ENCODE peak calls at places on chromosomes 16 and 17, in five cellular contexts. One of them, this sample, is unnamed.

GRCh38 chr17:17056167-17056562 is 13.9 kb downstream of the MPRIP start:
- DNase-seq in CD4-positive, alpha-beta memory T cell: no peak
- DNase-seq in endodermal cell: no peak
- DNase-seq in psoas muscle: peak; percentile 48
- DNase-seq in GM23338: no peak
- DNase-seq in this sample: no peak

GRCh38 chr16:11587643-11588247 is 1.0 kb upstream of the LITAF start:
- DNase-seq in GM23338: peak; percentile 33
- DNase-seq in psoas muscle: no peak
- DNase-seq in endodermal cell: no peak
- DNase-seq in CD4-positive, alpha-beta memory T cell: no peak
- DNase-seq in this sample: no peak

GRCh38 chr17:21275047-21275578 is 9.4 kb upstream of the MAP2K3 start:
- DNase-seq in endodermal cell: no peak
- DNase-seq in CD4-positive, alpha-beta memory T cell: no peak
- DNase-seq in psoas muscle: no peak
- DNase-seq in GM23338: peak; percentile 55
- DNase-seq in this sample: no peak

GRCh38 chr17:39208893-39209292 is 8.8 kb downstream of the RPL19 start:
- DNase-seq in CD4-positive, alpha-beta memory T cell: no peak
- DNase-seq in psoas muscle: no peak
- DNase-seq in endodermal cell: peak; percentile 77
- DNase-seq in GM23338: no peak
- DNase-seq in this sample: peak; percentile 51

GRCh38 chr16:18950469-18951185 is 24.4 kb upstream of the SMG1 start:
- DNase-seq in endodermal cell: no peak
- DNase-seq in GM23338: no peak
- DNase-seq in psoas muscle: no peak
- DNase-seq in CD4-positive, alpha-beta memory T cell: no peak
- DNase-seq in this sample: no peak

GRCh38 chr17:65750678-65751077 is 189.2 kb upstream of the AXIN2 start:
- DNase-seq in CD4-positive, alpha-beta memory T cell: peak; percentile 72
- DNase-seq in psoas muscle: peak; percentile 65
- DNase-seq in GM23338: no peak
- DNase-seq in endodermal cell: no peak
- DNase-seq in this sample: peak; percentile 92

GRCh38 chr16:11194913-11195312 is 61.1 kb downstream of the SOCS1 start:
- DNase-seq in CD4-positive, alpha-beta memory T cell: no peak
- DNase-seq in psoas muscle: no peak
- DNase-seq in endodermal cell: no peak
- DNase-seq in GM23338: no peak
- DNase-seq in this sample: no peak

GRCh38 chr16:78775161-78775561 is 675.7 kb downstream of the WWOX start:
- DNase-seq in endodermal cell: no peak
- DNase-seq in CD4-positive, alpha-beta memory T cell: no peak
- DNase-seq in GM23338: no peak
- DNase-seq in psoas muscle: no peak
- DNase-seq in this sample: no peak

GRCh38 chr16:10624527-10624926 is 44.1 kb upstream of the EMP2 start:
- DNase-seq in endodermal cell: no peak
- DNase-seq in CD4-positive, alpha-beta memory T cell: no peak
- DNase-seq in GM23338: no peak
- DNase-seq in psoas muscle: no peak
- DNase-seq in this sample: no peak

GRCh38 chr16:77344306-77344705 is 90.5 kb downstream of the ADAMTS18 start:
- DNase-seq in GM23338: no peak
- DNase-seq in psoas muscle: no peak
- DNase-seq in CD4-positive, alpha-beta memory T cell: no peak
- DNase-seq in endodermal cell: no peak
- DNase-seq in this sample: no peak

GRCh38 chr17:17079761-17080160 is 37.5 kb downstream of the MPRIP start:
- DNase-seq in psoas muscle: peak; percentile 51
- DNase-seq in CD4-positive, alpha-beta memory T cell: no peak
- DNase-seq in endodermal cell: no peak
- DNase-seq in GM23338: no peak
- DNase-seq in this sample: no peak

GRCh38 chr17:7867881-7868329 is 10.1 kb downstream of the CYB5D1 start:
- DNase-seq in psoas muscle: no peak
- DNase-seq in CD4-positive, alpha-beta memory T cell: no peak
- DNase-seq in endodermal cell: peak; percentile 10
- DNase-seq in GM23338: no peak
- DNase-seq in this sample: no peak

GRCh38 chr17:58621174-58621573 is 70.7 kb downstream of the TEX14 start:
- DNase-seq in GM23338: no peak
- DNase-seq in endodermal cell: no peak
- DNase-seq in CD4-positive, alpha-beta memory T cell: no peak
- DNase-seq in psoas muscle: no peak
- DNase-seq in this sample: peak; percentile 7

GRCh38 chr17:18327093-18327492 is 12.0 kb downstream of the SMCR8 start:
- DNase-seq in psoas muscle: no peak
- DNase-seq in GM23338: no peak
- DNase-seq in CD4-positive, alpha-beta memory T cell: no peak
- DNase-seq in endodermal cell: no peak
- DNase-seq in this sample: no peak

GRCh38 chr17:47204722-47205418 is 4.3 kb upstream of the MYL4 start:
- DNase-seq in CD4-positive, alpha-beta memory T cell: peak; percentile 48
- DNase-seq in GM23338: no peak
- DNase-seq in psoas muscle: peak; percentile 29
- DNase-seq in endodermal cell: no peak
- DNase-seq in this sample: no peak

GRCh38 chr17:82638183-82638773 is 10.0 kb downstream of the WDR45B start:
- DNase-seq in CD4-positive, alpha-beta memory T cell: no peak
- DNase-seq in GM23338: no peak
- DNase-seq in endodermal cell: no peak
- DNase-seq in psoas muscle: no peak
- DNase-seq in this sample: no peak

GRCh38 chr16:29290631-29291247 is 115.8 kb downstream of the NPIPB11 start:
- DNase-seq in GM23338: peak; percentile 86
- DNase-seq in CD4-positive, alpha-beta memory T cell: peak; percentile 32
- DNase-seq in endodermal cell: peak; percentile 94
- DNase-seq in psoas muscle: peak; percentile 97
- DNase-seq in this sample: no peak
- H3K4me3 ChIP-seq in GM23338: peak overlapping the region; percentile 32
- H3K4me3 ChIP-seq in CD4-positive, alpha-beta memory T cell: no peak overlapping the region
- H3K4me3 ChIP-seq in endodermal cell: no peak overlapping the region
- H3K4me3 ChIP-seq in psoas muscle: peak overlapping the region; percentile 30
- H3K4me3 ChIP-seq in this sample: no peak overlapping the region

GRCh38 chr16:72247821-72248253 is 75.9 kb upstream of the PMFBP1 start:
- DNase-seq in CD4-positive, alpha-beta memory T cell: no peak
- DNase-seq in GM23338: no peak
- DNase-seq in psoas muscle: no peak
- DNase-seq in endodermal cell: no peak
- DNase-seq in this sample: no peak
- H3K4me3 ChIP-seq in CD4-positive, alpha-beta memory T cell: no peak overlapping the region
- H3K4me3 ChIP-seq in GM23338: no peak overlapping the region
- H3K4me3 ChIP-seq in psoas muscle: no peak overlapping the region
- H3K4me3 ChIP-seq in endodermal cell: no peak overlapping the region
- H3K4me3 ChIP-seq in this sample: no peak overlapping the region

GRCh38 chr16:88941051-88941932 is 35.7 kb downstream of the CBFA2T3 start:
- DNase-seq in CD4-positive, alpha-beta memory T cell: no peak
- DNase-seq in GM23338: peak; percentile 44
- DNase-seq in endodermal cell: peak; percentile 64
- DNase-seq in psoas muscle: peak; percentile 14
- DNase-seq in this sample: no peak

GRCh38 chr16:88938933-88939813 is 37.8 kb downstream of the CBFA2T3 start:
- DNase-seq in GM23338: no peak
- DNase-seq in psoas muscle: peak; percentile 26
- DNase-seq in endodermal cell: no peak
- DNase-seq in CD4-positive, alpha-beta memory T cell: no peak
- DNase-seq in this sample: no peak

GRCh38 chr16:88938119-88938932 is 38.7 kb downstream of the CBFA2T3 start:
- DNase-seq in endodermal cell: no peak
- DNase-seq in GM23338: no peak
- DNase-seq in psoas muscle: peak; percentile 21
- DNase-seq in CD4-positive, alpha-beta memory T cell: no peak
- DNase-seq in this sample: no peak

GRCh38 chr16:88940196-88941050 is 36.6 kb downstream of the CBFA2T3 start:
- DNase-seq in GM23338: peak; percentile 61
- DNase-seq in CD4-positive, alpha-beta memory T cell: no peak
- DNase-seq in endodermal cell: peak; percentile 74
- DNase-seq in psoas muscle: no peak
- DNase-seq in this sample: no peak

GRCh38 chr16:88939814-88940195 is 37.2 kb downstream of the CBFA2T3 start:
- DNase-seq in CD4-positive, alpha-beta memory T cell: no peak
- DNase-seq in psoas muscle: no peak
- DNase-seq in endodermal cell: no peak
- DNase-seq in GM23338: peak; percentile 34
- DNase-seq in this sample: no peak
- H3K4me3 ChIP-seq in CD4-positive, alpha-beta memory T cell: no peak overlapping the region
- H3K4me3 ChIP-seq in psoas muscle: peak overlapping the region; percentile 71
- H3K4me3 ChIP-seq in endodermal cell: no peak overlapping the region
- H3K4me3 ChIP-seq in GM23338: peak overlapping the region; percentile 58
- H3K4me3 ChIP-seq in this sample: peak overlapping the region; percentile 67

GRCh38 chr17:67606896-67607604 is 110.7 kb upstream of the NOL11 start:
- DNase-seq in CD4-positive, alpha-beta memory T cell: no peak
- DNase-seq in psoas muscle: no peak
- DNase-seq in GM23338: peak; percentile 32
- DNase-seq in endodermal cell: no peak
- DNase-seq in this sample: no peak
- H3K4me3 ChIP-seq in CD4-positive, alpha-beta memory T cell: no peak overlapping the region
- H3K4me3 ChIP-seq in psoas muscle: no peak overlapping the region
- H3K4me3 ChIP-seq in GM23338: no peak overlapping the region
- H3K4me3 ChIP-seq in endodermal cell: no peak overlapping the region
- H3K4me3 ChIP-seq in this sample: no peak overlapping the region

DNA sequence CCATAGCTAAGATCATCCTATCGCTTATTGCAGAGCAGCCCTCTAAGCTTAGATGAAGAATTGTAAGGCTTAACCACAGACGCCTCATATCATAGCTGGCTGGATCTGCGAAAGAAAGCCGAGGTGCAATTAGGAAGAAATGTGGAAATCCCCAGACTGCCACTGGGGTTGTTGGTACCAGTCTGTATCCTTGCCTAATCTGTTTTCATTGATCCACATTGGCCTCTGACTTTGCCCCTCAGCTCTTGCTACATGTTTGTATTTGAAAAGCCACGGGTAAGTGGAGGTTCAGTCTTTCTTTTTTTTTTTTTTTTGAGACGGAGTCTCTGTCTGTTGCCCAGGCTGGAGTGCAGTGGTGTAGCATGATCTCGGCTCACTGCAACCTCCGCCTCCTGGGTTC is 48.9 kb downstream of the TANGO6 start:
- DNase-seq in GM23338: no peak
- DNase-seq in endodermal cell: no peak
- DNase-seq in CD4-positive, alpha-beta memory T cell: no peak
- DNase-seq in psoas muscle: no peak
- DNase-seq in this sample: no peak
- H3K4me3 ChIP-seq in GM23338: no peak overlapping the region
- H3K4me3 ChIP-seq in endodermal cell: no peak overlapping the region
- H3K4me3 ChIP-seq in CD4-positive, alpha-beta memory T cell: no peak overlapping the region
- H3K4me3 ChIP-seq in psoas muscle: no peak overlapping the region
- H3K4me3 ChIP-seq in this sample: no peak overlapping the region

DNA sequence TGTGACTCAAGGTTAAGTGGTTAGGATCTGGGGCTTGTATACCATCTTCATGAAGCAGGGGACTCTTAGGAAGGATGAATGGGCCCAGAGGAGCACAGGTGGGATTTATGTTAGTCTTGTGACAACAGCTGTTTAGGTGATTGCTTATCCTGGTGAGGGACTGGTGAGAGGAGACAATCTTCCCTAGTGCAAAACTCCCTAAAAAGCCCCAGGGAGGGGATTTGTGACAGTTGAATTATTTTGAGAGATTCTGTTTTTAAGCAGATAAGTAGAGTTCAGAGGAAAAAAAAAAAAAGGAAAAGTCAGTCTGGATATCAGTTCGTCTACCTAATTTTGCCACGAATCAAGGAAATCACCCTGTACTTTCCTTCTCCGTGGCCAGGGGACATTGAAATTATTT is 35.1 kb upstream of the SEC14L1 start:
- DNase-seq in psoas muscle: no peak
- DNase-seq in CD4-positive, alpha-beta memory T cell: no peak
- DNase-seq in GM23338: no peak
- DNase-seq in endodermal cell: no peak
- DNase-seq in this sample: no peak
- H3K4me3 ChIP-seq in psoas muscle: no peak overlapping the region
- H3K4me3 ChIP-seq in CD4-positive, alpha-beta memory T cell: no peak overlapping the region
- H3K4me3 ChIP-seq in GM23338: no peak overlapping the region
- H3K4me3 ChIP-seq in endodermal cell: no peak overlapping the region
- H3K4me3 ChIP-seq in this sample: no peak overlapping the region

GRCh38 chr16:73064227-73064995 is 16.5 kb upstream of the ZFHX3 start:
- DNase-seq in GM23338: peak; percentile 63
- DNase-seq in psoas muscle: no peak
- DNase-seq in endodermal cell: peak; percentile 80
- DNase-seq in CD4-positive, alpha-beta memory T cell: no peak
- DNase-seq in this sample: no peak
- H3K4me3 ChIP-seq in GM23338: peak overlapping the region; percentile 62
- H3K4me3 ChIP-seq in psoas muscle: peak overlapping the region; percentile 36
- H3K4me3 ChIP-seq in endodermal cell: peak overlapping the region; percentile 48
- H3K4me3 ChIP-seq in CD4-positive, alpha-beta memory T cell: no peak overlapping the region
- H3K4me3 ChIP-seq in this sample: no peak overlapping the region

This sample was measured in Jurkat, Clone E6-1.